ENCODE peak calls at places on chromosome 6, in eight cellular contexts. One of them, this sample, is unnamed.
A peak's percentile ranks its signal among the peaks of the same experiment; 100 is the strongest.

GRCh38 chr6:105804436-105804835 is 281.7 kb upstream of the PRDM1 start:
- DNase-seq in fibroblast of lung: peak; percentile 89
- DNase-seq in cardiac fibroblast: peak; percentile 83
- DNase-seq in AG10803: peak; percentile 75
- DNase-seq in endothelial cell of umbilical vein: no peak
- DNase-seq in brain microvascular endothelial cell: peak; percentile 22
- DNase-seq in choroid plexus epithelial cell: peak; percentile 39
- DNase-seq in AG09309: no peak
- DNase-seq in this sample: no peak

GRCh38 chr6:149586149-149586548 is 20.0 kb downstream of the GINM1 start:
- DNase-seq in AG09309: no peak
- DNase-seq in endothelial cell of umbilical vein: no peak
- DNase-seq in AG10803: no peak
- DNase-seq in fibroblast of lung: no peak
- DNase-seq in choroid plexus epithelial cell: no peak
- DNase-seq in brain microvascular endothelial cell: no peak
- DNase-seq in cardiac fibroblast: no peak
- DNase-seq in this sample: no peak

GRCh38 chr6:49121970-49122369 is 341.1 kb downstream of the MMUT start:
- DNase-seq in brain microvascular endothelial cell: no peak
- DNase-seq in cardiac fibroblast: no peak
- DNase-seq in endothelial cell of umbilical vein: no peak
- DNase-seq in fibroblast of lung: no peak
- DNase-seq in AG09309: no peak
- DNase-seq in choroid plexus epithelial cell: no peak
- DNase-seq in AG10803: no peak
- DNase-seq in this sample: no peak

GRCh38 chr6:42404494-42404893 is 47.2 kb downstream of the TRERF1 start:
- DNase-seq in endothelial cell of umbilical vein: peak; percentile 17
- DNase-seq in fibroblast of lung: peak; percentile 76
- DNase-seq in AG09309: no peak
- DNase-seq in brain microvascular endothelial cell: peak; percentile 47
- DNase-seq in cardiac fibroblast: peak; percentile 75
- DNase-seq in choroid plexus epithelial cell: peak; percentile 63
- DNase-seq in AG10803: peak; percentile 59
- DNase-seq in this sample: peak; percentile 60

GRCh38 chr6:87104657-87105056 is 9.8 kb upstream of the CGA start:
- DNase-seq in endothelial cell of umbilical vein: no peak
- DNase-seq in AG09309: no peak
- DNase-seq in AG10803: no peak
- DNase-seq in cardiac fibroblast: no peak
- DNase-seq in brain microvascular endothelial cell: no peak
- DNase-seq in choroid plexus epithelial cell: no peak
- DNase-seq in fibroblast of lung: peak; percentile 37
- DNase-seq in this sample: no peak

GRCh38 chr6:34516391-34517324 is 39.5 kb downstream of the SPDEF start:
- DNase-seq in cardiac fibroblast: no peak
- DNase-seq in choroid plexus epithelial cell: no peak
- DNase-seq in AG10803: no peak
- DNase-seq in AG09309: no peak
- DNase-seq in fibroblast of lung: no peak
- DNase-seq in endothelial cell of umbilical vein: no peak
- DNase-seq in brain microvascular endothelial cell: no peak
- DNase-seq in this sample: no peak

GRCh38 chr6:18447552-18447951 is 60.4 kb downstream of the RNF144B start:
- DNase-seq in choroid plexus epithelial cell: no peak
- DNase-seq in cardiac fibroblast: no peak
- DNase-seq in brain microvascular endothelial cell: no peak
- DNase-seq in AG09309: no peak
- DNase-seq in endothelial cell of umbilical vein: no peak
- DNase-seq in fibroblast of lung: no peak
- DNase-seq in AG10803: no peak
- DNase-seq in this sample: no peak

GRCh38 chr6:1966713-1967112 is 278.7 kb downstream of the GMDS start:
- DNase-seq in endothelial cell of umbilical vein: no peak
- DNase-seq in brain microvascular endothelial cell: no peak
- DNase-seq in fibroblast of lung: no peak
- DNase-seq in choroid plexus epithelial cell: no peak
- DNase-seq in AG10803: no peak
- DNase-seq in AG09309: no peak
- DNase-seq in cardiac fibroblast: no peak
- DNase-seq in this sample: no peak

GRCh38 chr6:16322666-16323312 is 84.4 kb downstream of the GMPR start:
- DNase-seq in AG10803: peak; percentile 85
- DNase-seq in cardiac fibroblast: peak; percentile 92
- DNase-seq in fibroblast of lung: peak; percentile 95
- DNase-seq in AG09309: no peak
- DNase-seq in endothelial cell of umbilical vein: no peak
- DNase-seq in brain microvascular endothelial cell: peak; percentile 90
- DNase-seq in choroid plexus epithelial cell: peak; percentile 88
- DNase-seq in this sample: peak; percentile 82

GRCh38 chr6:139028658-139029469 is at the start of gene ABRACL:
- DNase-seq in AG09309: no peak
- DNase-seq in brain microvascular endothelial cell: peak; percentile 59
- DNase-seq in choroid plexus epithelial cell: peak; percentile 51
- DNase-seq in fibroblast of lung: peak; percentile 79
- DNase-seq in endothelial cell of umbilical vein: peak; percentile 70
- DNase-seq in cardiac fibroblast: peak; percentile 66
- DNase-seq in AG10803: peak; percentile 40
- DNase-seq in this sample: peak; percentile 73

GRCh38 chr6:134245691-134246090 is 72.2 kb downstream of the SGK1 start:
- DNase-seq in AG09309: no peak
- DNase-seq in choroid plexus epithelial cell: no peak
- DNase-seq in fibroblast of lung: no peak
- DNase-seq in endothelial cell of umbilical vein: no peak
- DNase-seq in brain microvascular endothelial cell: no peak
- DNase-seq in AG10803: no peak
- DNase-seq in cardiac fibroblast: no peak
- DNase-seq in this sample: no peak

GRCh38 chr6:3355358-3356055 is 96.8 kb downstream of the PSMG4 start:
- DNase-seq in brain microvascular endothelial cell: no peak
- DNase-seq in AG09309: no peak
- DNase-seq in cardiac fibroblast: peak; percentile 33
- DNase-seq in endothelial cell of umbilical vein: peak; percentile 69
- DNase-seq in AG10803: no peak
- DNase-seq in fibroblast of lung: no peak
- DNase-seq in choroid plexus epithelial cell: peak; percentile 46
- DNase-seq in this sample: no peak

GRCh38 chr6:51533962-51534361 is 553.5 kb downstream of the PKHD1 start:
- DNase-seq in AG10803: no peak
- DNase-seq in endothelial cell of umbilical vein: no peak
- DNase-seq in choroid plexus epithelial cell: no peak
- DNase-seq in fibroblast of lung: no peak
- DNase-seq in cardiac fibroblast: no peak
- DNase-seq in AG09309: no peak
- DNase-seq in brain microvascular endothelial cell: no peak
- DNase-seq in this sample: no peak

GRCh38 chr6:5025911-5026819 is 22.3 kb upstream of the RPP40 start:
- DNase-seq in endothelial cell of umbilical vein: peak; percentile 61
- DNase-seq in brain microvascular endothelial cell: peak; percentile 6
- DNase-seq in choroid plexus epithelial cell: peak; percentile 43
- DNase-seq in cardiac fibroblast: peak; percentile 35
- DNase-seq in AG10803: peak; percentile 41
- DNase-seq in fibroblast of lung: peak; percentile 51
- DNase-seq in AG09309: no peak
- DNase-seq in this sample: peak; percentile 57

GRCh38 chr6:4017847-4018193 is 61.1 kb downstream of the FAM217A start:
- DNase-seq in AG09309: no peak
- DNase-seq in fibroblast of lung: peak; percentile 51
- DNase-seq in cardiac fibroblast: peak; percentile 61
- DNase-seq in AG10803: peak; percentile 31
- DNase-seq in choroid plexus epithelial cell: peak; percentile 63
- DNase-seq in brain microvascular endothelial cell: peak; percentile 29
- DNase-seq in endothelial cell of umbilical vein: peak; percentile 82
- DNase-seq in this sample: peak; percentile 51

GRCh38 chr6:154404791-154405400 is 48.3 kb upstream of the IPCEF1 start:
- DNase-seq in endothelial cell of umbilical vein: no peak
- DNase-seq in cardiac fibroblast: peak; percentile 40
- DNase-seq in fibroblast of lung: peak; percentile 76
- DNase-seq in brain microvascular endothelial cell: peak; percentile 26
- DNase-seq in AG09309: peak; percentile 57
- DNase-seq in choroid plexus epithelial cell: peak; percentile 64
- DNase-seq in AG10803: peak; percentile 71
- DNase-seq in this sample: peak; percentile 36
- H3K4me3 ChIP-seq in endothelial cell of umbilical vein: no peak overlapping the region
- H3K4me3 ChIP-seq in cardiac fibroblast: no peak overlapping the region
- H3K4me3 ChIP-seq in fibroblast of lung: no peak overlapping the region
- H3K4me3 ChIP-seq in brain microvascular endothelial cell: peak overlapping the region; percentile 12
- H3K4me3 ChIP-seq in AG09309: peak overlapping the region; percentile 22
- H3K4me3 ChIP-seq in choroid plexus epithelial cell: peak overlapping the region; percentile 11
- H3K4me3 ChIP-seq in AG10803: no peak overlapping the region
- H3K4me3 ChIP-seq in this sample: no peak overlapping the region

GRCh38 chr6:45493761-45494160 is 116.0 kb upstream of the SUPT3H start:
- DNase-seq in fibroblast of lung: no peak
- DNase-seq in cardiac fibroblast: peak; percentile 33
- DNase-seq in AG10803: no peak
- DNase-seq in endothelial cell of umbilical vein: no peak
- DNase-seq in choroid plexus epithelial cell: no peak
- DNase-seq in brain microvascular endothelial cell: no peak
- DNase-seq in AG09309: no peak
- DNase-seq in this sample: no peak

GRCh38 chr6:45495404-45496084 is 117.8 kb upstream of the SUPT3H start:
- DNase-seq in cardiac fibroblast: no peak
- DNase-seq in AG09309: no peak
- DNase-seq in fibroblast of lung: no peak
- DNase-seq in AG10803: no peak
- DNase-seq in brain microvascular endothelial cell: no peak
- DNase-seq in choroid plexus epithelial cell: no peak
- DNase-seq in endothelial cell of umbilical vein: no peak
- DNase-seq in this sample: no peak

GRCh38 chr6:45496085-45496433 is 118.3 kb upstream of the SUPT3H start:
- DNase-seq in endothelial cell of umbilical vein: no peak
- DNase-seq in choroid plexus epithelial cell: no peak
- DNase-seq in fibroblast of lung: no peak
- DNase-seq in AG09309: no peak
- DNase-seq in cardiac fibroblast: no peak
- DNase-seq in brain microvascular endothelial cell: no peak
- DNase-seq in AG10803: no peak
- DNase-seq in this sample: no peak

GRCh38 chr6:45491874-45492273 is 114.1 kb upstream of the SUPT3H start:
- DNase-seq in AG09309: no peak
- DNase-seq in brain microvascular endothelial cell: no peak
- DNase-seq in AG10803: no peak
- DNase-seq in fibroblast of lung: no peak
- DNase-seq in choroid plexus epithelial cell: no peak
- DNase-seq in endothelial cell of umbilical vein: no peak
- DNase-seq in cardiac fibroblast: no peak
- DNase-seq in this sample: no peak

GRCh38 chr6:45494734-45495133 is 117.0 kb upstream of the SUPT3H start:
- DNase-seq in AG09309: no peak
- DNase-seq in choroid plexus epithelial cell: no peak
- DNase-seq in fibroblast of lung: no peak
- DNase-seq in endothelial cell of umbilical vein: no peak
- DNase-seq in AG10803: no peak
- DNase-seq in brain microvascular endothelial cell: no peak
- DNase-seq in cardiac fibroblast: no peak
- DNase-seq in this sample: no peak
- TF ChIP-seq CTCF in AG09309: no peak
- TF ChIP-seq CTCF in choroid plexus epithelial cell: no peak
- TF ChIP-seq CTCF in fibroblast of lung: no peak
- TF ChIP-seq CTCF in endothelial cell of umbilical vein: no peak
- TF ChIP-seq CTCF in AG10803: no peak
- TF ChIP-seq CTCF in brain microvascular endothelial cell: no peak
- TF ChIP-seq CTCF in cardiac fibroblast: no peak
- TF ChIP-seq CTCF in this sample: no peak

GRCh38 chr6:39309942-39310531 is 4.2 kb downstream of the KCNK17 start:
- DNase-seq in AG10803: peak; percentile 66
- DNase-seq in fibroblast of lung: peak; percentile 44
- DNase-seq in cardiac fibroblast: peak; percentile 75
- DNase-seq in endothelial cell of umbilical vein: peak; percentile 55
- DNase-seq in choroid plexus epithelial cell: peak; percentile 84
- DNase-seq in brain microvascular endothelial cell: peak; percentile 64
- DNase-seq in AG09309: peak; percentile 45
- DNase-seq in this sample: peak; percentile 75

GRCh38 chr6:39313526-39314272 is 520 bp downstream of the KCNK17 start:
- DNase-seq in brain microvascular endothelial cell: no peak
- DNase-seq in endothelial cell of umbilical vein: no peak
- DNase-seq in AG10803: no peak
- DNase-seq in cardiac fibroblast: no peak
- DNase-seq in choroid plexus epithelial cell: no peak
- DNase-seq in AG09309: no peak
- DNase-seq in fibroblast of lung: no peak
- DNase-seq in this sample: no peak

GRCh38 chr6:39314273-39314790 is at the start of gene KCNK17:
- DNase-seq in choroid plexus epithelial cell: no peak
- DNase-seq in brain microvascular endothelial cell: no peak
- DNase-seq in fibroblast of lung: no peak
- DNase-seq in cardiac fibroblast: no peak
- DNase-seq in AG09309: no peak
- DNase-seq in AG10803: no peak
- DNase-seq in endothelial cell of umbilical vein: no peak
- DNase-seq in this sample: no peak

GRCh38 chr6:39310542-39310941 is 3.7 kb downstream of the KCNK17 start:
- DNase-seq in choroid plexus epithelial cell: no peak
- DNase-seq in cardiac fibroblast: no peak
- DNase-seq in brain microvascular endothelial cell: no peak
- DNase-seq in AG09309: no peak
- DNase-seq in endothelial cell of umbilical vein: no peak
- DNase-seq in AG10803: no peak
- DNase-seq in fibroblast of lung: no peak
- DNase-seq in this sample: no peak

GRCh38 chr6:39312912-39313525 is 1.2 kb downstream of the KCNK17 start:
- DNase-seq in AG09309: no peak
- DNase-seq in choroid plexus epithelial cell: no peak
- DNase-seq in AG10803: no peak
- DNase-seq in brain microvascular endothelial cell: no peak
- DNase-seq in cardiac fibroblast: no peak
- DNase-seq in fibroblast of lung: no peak
- DNase-seq in endothelial cell of umbilical vein: no peak
- DNase-seq in this sample: no peak
- H3K4me3 ChIP-seq in AG09309: no peak overlapping the region
- H3K4me3 ChIP-seq in choroid plexus epithelial cell: no peak overlapping the region
- H3K4me3 ChIP-seq in AG10803: no peak overlapping the region
- H3K4me3 ChIP-seq in brain microvascular endothelial cell: no peak overlapping the region
- H3K4me3 ChIP-seq in cardiac fibroblast: no peak overlapping the region
- H3K4me3 ChIP-seq in fibroblast of lung: no peak overlapping the region
- H3K4me3 ChIP-seq in endothelial cell of umbilical vein: no peak overlapping the region
- H3K4me3 ChIP-seq in this sample: no peak overlapping the region

DNA sequence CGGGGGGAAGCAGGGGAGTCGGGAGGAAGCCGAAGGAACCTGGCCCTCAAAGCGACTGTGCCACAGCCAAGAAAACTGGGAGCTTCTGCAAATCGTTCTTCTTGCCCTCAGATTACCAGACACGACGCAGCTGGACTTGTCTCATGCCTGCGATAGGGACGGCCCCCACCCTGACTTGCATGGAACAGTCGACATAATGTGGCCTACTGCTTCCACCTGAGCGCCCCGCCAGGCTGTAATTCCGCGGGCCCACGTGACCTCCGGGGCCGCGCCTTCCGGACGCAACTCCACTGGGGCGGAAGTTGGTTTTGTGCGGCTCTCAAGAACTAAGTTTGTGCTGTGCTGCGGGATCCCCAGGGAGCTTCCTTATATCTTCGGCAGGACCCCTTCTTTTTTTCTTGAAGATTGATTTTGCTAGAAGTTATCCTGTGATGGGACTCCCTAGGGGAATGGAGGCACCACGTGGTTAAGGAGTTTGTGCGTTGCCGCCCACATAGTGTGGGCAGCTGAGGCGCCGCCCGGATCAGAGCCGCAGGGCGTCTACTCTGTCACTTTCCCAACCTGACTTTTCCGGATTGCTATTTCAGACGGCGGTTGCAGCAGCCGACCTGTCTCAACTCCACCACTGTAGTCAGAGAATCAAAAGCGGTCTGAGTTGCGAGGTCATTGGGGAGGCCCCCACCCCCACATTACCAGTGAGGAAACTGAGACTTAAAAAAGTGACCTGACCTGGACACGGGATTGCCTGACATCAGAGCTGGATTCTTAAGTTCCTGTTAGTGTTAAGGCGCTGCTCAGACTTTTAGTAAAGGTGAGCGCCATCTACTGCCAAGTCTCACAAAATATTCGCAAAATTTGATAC is 540 bp upstream of the CD164 start:
- DNase-seq in choroid plexus epithelial cell: peak; percentile 97
- DNase-seq in brain microvascular endothelial cell: peak; percentile 88
- DNase-seq in endothelial cell of umbilical vein: peak; percentile 94
- DNase-seq in AG10803: peak; percentile 94
- DNase-seq in fibroblast of lung: peak; percentile 94
- DNase-seq in AG09309: peak; percentile 79
- DNase-seq in cardiac fibroblast: peak; percentile 97
- DNase-seq in this sample: peak; percentile 95
- TF ChIP-seq CTCF in choroid plexus epithelial cell: peak; percentile 58
- TF ChIP-seq CTCF in brain microvascular endothelial cell: peak; percentile 56
- TF ChIP-seq CTCF in endothelial cell of umbilical vein: no peak
- TF ChIP-seq CTCF in AG10803: peak; percentile 50
- TF ChIP-seq CTCF in fibroblast of lung: peak; percentile 26
- TF ChIP-seq CTCF in AG09309: peak; percentile 39
- TF ChIP-seq CTCF in cardiac fibroblast: peak; percentile 25
- TF ChIP-seq CTCF in this sample: peak; percentile 45